ENCODE peak calls at places on chromosome 11, in four cellular contexts. One of them, this sample, is unnamed. For H3K36me3, the result is how much of the 10 kb centered on the place peaks cover.

GRCh38 chr11:94638902-94639373 is 71.8 kb downstream of the PIWIL4 start:
- DNase-seq in kidney: no peak
- DNase-seq in suprapubic skin: no peak
- DNase-seq in pancreas: no peak
- DNase-seq in this sample: no peak

GRCh38 chr11:67308031-67308866 is 4.9 kb downstream of the SSH3 start:
- DNase-seq in kidney: no peak
- DNase-seq in pancreas: no peak
- DNase-seq in suprapubic skin: peak
- DNase-seq in this sample: no peak

GRCh38 chr11:94910779-94911178 is 62.6 kb downstream of the CWC15 start:
- DNase-seq in suprapubic skin: no peak
- DNase-seq in kidney: no peak
- DNase-seq in pancreas: no peak
- DNase-seq in this sample: no peak

GRCh38 chr11:71498091-71498490 is 29.0 kb upstream of the KRTAP5-7 start:
- DNase-seq in pancreas: no peak
- DNase-seq in kidney: no peak
- DNase-seq in suprapubic skin: peak
- DNase-seq in this sample: no peak

GRCh38 chr11:94834931-94835330 is 66.8 kb downstream of the AMOTL1 start:
- DNase-seq in suprapubic skin: no peak
- DNase-seq in kidney: no peak
- DNase-seq in pancreas: no peak
- DNase-seq in this sample: no peak

GRCh38 chr11:66727883-66728759 is 895 bp downstream of the SPTBN2 start:
- DNase-seq in suprapubic skin: no peak
- DNase-seq in pancreas: no peak
- DNase-seq in kidney: no peak
- DNase-seq in this sample: no peak

GRCh38 chr11:122672892-122673291 is 17.4 kb downstream of the UBASH3B start:
- DNase-seq in pancreas: no peak
- DNase-seq in suprapubic skin: no peak
- DNase-seq in kidney: no peak
- DNase-seq in this sample: peak

GRCh38 chr11:126567419-126567818 is 211.9 kb downstream of the ST3GAL4 start:
- DNase-seq in pancreas: no peak
- DNase-seq in suprapubic skin: no peak
- DNase-seq in kidney: no peak
- DNase-seq in this sample: no peak

GRCh38 chr11:77381749-77382693 is 80.5 kb upstream of the GDPD4 start:
- DNase-seq in suprapubic skin: no peak
- DNase-seq in pancreas: no peak
- DNase-seq in kidney: no peak
- DNase-seq in this sample: no peak

GRCh38 chr11:134785059-134785458 is 373.0 kb upstream of the B3GAT1 start:
- DNase-seq in suprapubic skin: no peak
- DNase-seq in pancreas: no peak
- DNase-seq in kidney: no peak
- DNase-seq in this sample: no peak

GRCh38 chr11:115458877-115459276 is 45.3 kb downstream of the CADM1 start:
- DNase-seq in kidney: no peak
- DNase-seq in suprapubic skin: no peak
- DNase-seq in pancreas: no peak
- DNase-seq in this sample: no peak

GRCh38 chr11:3808846-3809623 is 675 bp downstream of the PGAP2 start:
- DNase-seq in pancreas: peak
- DNase-seq in suprapubic skin: no peak
- DNase-seq in kidney: no peak
- DNase-seq in this sample: peak

GRCh38 chr11:28447226-28447625 is 339.0 kb downstream of the METTL15 start:
- DNase-seq in suprapubic skin: no peak
- DNase-seq in kidney: no peak
- DNase-seq in pancreas: no peak
- DNase-seq in this sample: no peak

GRCh38 chr11:86728562-86728961 is 56.1 kb upstream of the ME3 start:
- DNase-seq in kidney: no peak
- DNase-seq in pancreas: no peak
- DNase-seq in suprapubic skin: no peak
- DNase-seq in this sample: no peak

GRCh38 chr11:96567667-96568066 is 177.9 kb downstream of the JRKL start:
- DNase-seq in pancreas: no peak
- DNase-seq in kidney: no peak
- DNase-seq in suprapubic skin: no peak
- DNase-seq in this sample: no peak

GRCh38 chr11:112780351-112781043 is 180.7 kb upstream of the NCAM1 start:
- DNase-seq in suprapubic skin: no peak
- DNase-seq in pancreas: no peak
- DNase-seq in kidney: no peak
- DNase-seq in this sample: no peak

GRCh38 chr11:110147965-110148709 is 54.9 kb downstream of the ZC3H12C start:
- DNase-seq in pancreas: no peak
- DNase-seq in kidney: no peak
- DNase-seq in suprapubic skin: no peak
- DNase-seq in this sample: no peak

GRCh38 chr11:29190313-29190712 is 826.5 kb downstream of the KCNA4 start:
- DNase-seq in kidney: no peak
- DNase-seq in suprapubic skin: no peak
- DNase-seq in pancreas: no peak
- DNase-seq in this sample: no peak

GRCh38 chr11:34618406-34618805 is 2.5 kb upstream of the EHF start:
- DNase-seq in pancreas: no peak
- DNase-seq in kidney: no peak
- DNase-seq in suprapubic skin: no peak
- DNase-seq in this sample: no peak

GRCh38 chr11:2449548-2450320 is 4.9 kb downstream of the KCNQ1 start:
- DNase-seq in kidney: peak
- DNase-seq in pancreas: no peak
- DNase-seq in suprapubic skin: no peak
- DNase-seq in this sample: no peak

GRCh38 chr11:134433806-134434205 is 21.8 kb upstream of the B3GAT1 start:
- DNase-seq in kidney: no peak
- DNase-seq in pancreas: no peak
- DNase-seq in suprapubic skin: no peak
- DNase-seq in this sample: no peak

GRCh38 chr11:58505849-58506248 is 2.1 kb downstream of the OR5B21 start:
- DNase-seq in kidney: no peak
- DNase-seq in pancreas: no peak
- DNase-seq in suprapubic skin: no peak
- DNase-seq in this sample: no peak

GRCh38 chr11:9170450-9170849 is 79.1 kb upstream of the SCUBE2 start:
- DNase-seq in pancreas: no peak
- DNase-seq in kidney: no peak
- DNase-seq in suprapubic skin: no peak
- DNase-seq in this sample: no peak

GRCh38 chr11:113242767-113243397 is 71.5 kb upstream of the TTC12 start:
- DNase-seq in suprapubic skin: no peak
- DNase-seq in kidney: no peak
- DNase-seq in pancreas: no peak
- DNase-seq in this sample: no peak

GRCh38 chr11:124584681-124585372 is 15.0 kb downstream of the OR8A1 start:
- DNase-seq in kidney: no peak
- DNase-seq in suprapubic skin: no peak
- DNase-seq in pancreas: no peak
- DNase-seq in this sample: no peak

GRCh38 chr11:27444801-27445215 is 27.8 kb downstream of the LGR4 start:
- DNase-seq in kidney: no peak
- DNase-seq in suprapubic skin: no peak
- DNase-seq in pancreas: no peak
- DNase-seq in this sample: no peak

GRCh38 chr11:68271781-68272608 is at the start of gene C11orf24:
- DNase-seq in kidney: peak
- DNase-seq in pancreas: peak
- DNase-seq in suprapubic skin: peak
- DNase-seq in this sample: peak

GRCh38 chr11:75334402-75334891 is 17.0 kb downstream of the ARRB1 start:
- DNase-seq in kidney: no peak
- DNase-seq in suprapubic skin: no peak
- DNase-seq in pancreas: no peak
- DNase-seq in this sample: no peak

GRCh38 chr11:100536979-100537378 is 150.1 kb upstream of the ARHGAP42 start:
- DNase-seq in suprapubic skin: no peak
- DNase-seq in kidney: no peak
- DNase-seq in pancreas: no peak
- DNase-seq in this sample: no peak

GRCh38 chr11:128624269-128625170 is 37.2 kb upstream of the ETS1 start:
- DNase-seq in suprapubic skin: no peak
- DNase-seq in kidney: peak
- DNase-seq in pancreas: peak
- DNase-seq in this sample: no peak

GRCh38 chr11:130125638-130126037 is 33.9 kb upstream of the ST14 start:
- DNase-seq in suprapubic skin: no peak
- DNase-seq in pancreas: no peak
- DNase-seq in kidney: no peak
- DNase-seq in this sample: no peak

GRCh38 chr11:130129922-130130321 is 29.7 kb upstream of the ST14 start:
- DNase-seq in pancreas: no peak
- DNase-seq in suprapubic skin: no peak
- DNase-seq in kidney: no peak
- DNase-seq in this sample: no peak

GRCh38 chr11:130131957-130132850 is 27.4 kb upstream of the ST14 start:
- DNase-seq in suprapubic skin: no peak
- DNase-seq in kidney: no peak
- DNase-seq in pancreas: no peak
- DNase-seq in this sample: peak

GRCh38 chr11:130127509-130127908 is 32.1 kb upstream of the ST14 start:
- DNase-seq in suprapubic skin: no peak
- DNase-seq in pancreas: no peak
- DNase-seq in kidney: no peak
- DNase-seq in this sample: no peak

DNA sequence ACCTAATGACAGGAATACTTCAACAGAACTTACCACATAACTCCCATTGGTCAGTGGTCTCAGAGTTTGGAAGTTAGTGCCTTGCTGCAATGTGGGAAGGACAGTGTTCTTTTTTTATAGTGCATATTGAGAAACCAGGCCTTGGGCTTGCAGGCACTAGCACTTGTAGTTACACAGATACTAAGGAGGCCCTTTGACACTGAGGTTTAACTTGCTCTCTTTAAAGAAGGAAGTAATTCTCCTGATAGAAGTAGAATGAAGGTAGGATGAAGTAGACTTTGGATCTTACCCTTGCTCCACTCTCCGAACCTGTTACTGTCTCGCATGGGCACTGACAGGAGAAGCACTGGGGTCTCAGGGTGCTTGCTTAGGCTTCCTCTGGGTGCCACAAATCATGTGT is 31.0 kb upstream of the ST14 start:
- DNase-seq in kidney: no peak
- DNase-seq in suprapubic skin: no peak
- DNase-seq in pancreas: no peak
- DNase-seq in this sample: no peak
- H3K36me3 ChIP-seq in kidney: under half
- H3K36me3 ChIP-seq in suprapubic skin: half or more
- H3K36me3 ChIP-seq in pancreas: under half
- H3K36me3 ChIP-seq in this sample: under half

DNA sequence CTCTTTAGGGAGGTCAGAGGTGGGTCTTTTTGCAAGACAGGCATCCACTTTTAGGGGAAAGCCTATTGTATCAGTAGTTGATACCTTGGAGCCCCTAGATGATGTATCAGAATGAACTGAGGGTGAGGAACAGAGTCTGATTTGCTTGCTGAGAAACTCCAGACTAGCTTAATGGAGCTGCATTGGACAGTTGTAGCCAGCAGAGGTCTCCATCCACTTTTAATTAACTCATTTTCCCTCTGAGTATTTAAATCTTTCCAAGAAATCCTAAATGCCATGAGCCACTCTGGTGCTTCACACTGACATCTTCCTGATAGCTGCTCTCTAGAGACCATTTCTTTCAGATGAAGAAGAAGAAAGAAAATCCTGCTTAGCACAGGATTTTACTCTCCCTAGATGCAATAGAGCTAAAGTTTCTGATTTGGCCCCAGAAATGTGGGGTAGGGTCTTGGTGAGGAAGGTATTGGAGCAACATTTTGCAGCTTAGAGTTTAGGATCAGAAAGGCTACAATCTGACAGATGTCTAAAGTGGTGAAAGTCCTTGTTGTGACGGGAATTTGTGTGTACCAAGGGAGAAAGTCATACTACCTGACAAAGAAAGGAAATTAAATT is 38.0 kb downstream of the EXT2 start:
- DNase-seq in kidney: no peak
- DNase-seq in pancreas: no peak
- DNase-seq in suprapubic skin: no peak
- DNase-seq in this sample: no peak
- H3K4me3 ChIP-seq in kidney: no peak
- H3K4me3 ChIP-seq in pancreas: no peak
- H3K4me3 ChIP-seq in suprapubic skin: no peak
- H3K4me3 ChIP-seq in this sample: no peak

GRCh38 chr11:19992998-19993397 is 167.3 kb downstream of the DBX1 start:
- DNase-seq in suprapubic skin: no peak
- DNase-seq in kidney: no peak
- DNase-seq in pancreas: no peak
- DNase-seq in this sample: no peak
- H3K36me3 ChIP-seq in suprapubic skin: under half
- H3K36me3 ChIP-seq in kidney: under half
- H3K36me3 ChIP-seq in pancreas: under half
- H3K36me3 ChIP-seq in this sample: under half

GRCh38 chr11:78905756-78906155 is 331.1 kb upstream of the NARS2 start:
- DNase-seq in kidney: no peak
- DNase-seq in suprapubic skin: no peak
- DNase-seq in pancreas: no peak
- DNase-seq in this sample: no peak
- H3K4me3 ChIP-seq in kidney: no peak
- H3K4me3 ChIP-seq in suprapubic skin: no peak
- H3K4me3 ChIP-seq in pancreas: no peak
- H3K4me3 ChIP-seq in this sample: no peak

DNA sequence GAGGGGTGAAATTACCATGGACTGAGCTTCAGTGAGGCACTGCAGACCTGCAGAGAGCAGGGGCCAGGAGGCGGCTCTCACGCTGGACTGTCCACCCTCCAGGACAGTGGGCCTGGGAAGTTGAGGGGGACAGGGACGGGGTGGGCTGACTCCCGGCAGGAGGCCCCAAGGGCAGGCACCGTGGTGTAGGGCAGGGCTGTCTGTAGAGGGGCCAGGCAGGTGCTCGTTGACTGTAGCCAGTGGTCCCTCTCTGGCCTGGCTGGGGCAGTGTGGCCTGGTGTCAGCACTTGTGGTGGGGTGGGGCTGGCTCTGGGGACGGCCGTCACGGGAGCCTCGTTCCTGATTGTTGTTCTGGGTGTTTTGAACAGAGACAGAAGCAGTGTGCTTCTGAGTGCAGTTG is 46.4 kb downstream of the MUC6 start:
- DNase-seq in pancreas: no peak
- DNase-seq in kidney: no peak
- DNase-seq in suprapubic skin: no peak
- DNase-seq in this sample: no peak
- H3K36me3 ChIP-seq in pancreas: under half
- H3K36me3 ChIP-seq in kidney: under half
- H3K36me3 ChIP-seq in suprapubic skin: half or more
- H3K36me3 ChIP-seq in this sample: under half

This sample was measured in colonic mucosa.